ENCODE peak calls at places on chromosomes 3 and 15, in five cellular contexts. N is aorta, D is HCEC 1CT, F is RWPE1, E is ecto neural progenitor cell. S is an unnamed sample.
A peak's percentile ranks its signal among the peaks of the same experiment; 100 is the strongest.

GRCh38 chr15:93495799-93496637 is 407.0 kb upstream of the RGMA start:
- DNase-seq in F (peak; percentile 50), N (no peak), D (no peak), E (no peak), S (no peak)

GRCh38 chr15:22867886-22868285 is 29.4 kb downstream of the NIPA2 start:
- DNase-seq in F (no peak), D (no peak), E (no peak), N (no peak), S (no peak)

GRCh38 chr3:8730641-8731040 is 3.0 kb upstream of the CAV3 start:
- DNase-seq in D (no peak), E (no peak), N (no peak), F (no peak), S (no peak)

GRCh38 chr15:83653639-83654378 is at the start of gene ADAMTSL3:
- DNase-seq in D (no peak), N (peak; percentile 86), F (peak; percentile 76), E (peak; percentile 81), S (peak; percentile 93)

GRCh38 chr15:101499863-101500713 is 10.6 kb upstream of the PCSK6 start:
- DNase-seq in F (no peak), E (no peak), D (no peak), N (no peak), S (peak; percentile 89)

GRCh38 chr3:146273721-146274407 is 23.0 kb upstream of the PLSCR4 start:
- DNase-seq in N (no peak), F (no peak), E (no peak), D (no peak), S (no peak)

GRCh38 chr3:72031581-72031980 is 246.6 kb upstream of the PROK2 start:
- DNase-seq in N (peak; percentile 68), E (no peak), F (no peak), D (peak; percentile 70), S (no peak)

GRCh38 chr3:134904333-134904771 is 109.3 kb downstream of the EPHB1 start:
- DNase-seq in F (no peak), N (no peak), E (no peak), D (no peak), S (no peak)

GRCh38 chr3:10448544-10448943 is 56.8 kb downstream of the ATP2B2 start:
- DNase-seq in N (no peak), D (no peak), E (no peak), F (no peak), S (no peak)

GRCh38 chr15:33988384-33988783 is 20.1 kb downstream of the CHRM5 start:
- DNase-seq in E (no peak), D (peak; percentile 13), N (no peak), F (no peak), S (no peak)

GRCh38 chr15:62486041-62486440 is 321.0 kb upstream of the C2CD4B start:
- DNase-seq in E (no peak), D (no peak), F (no peak), N (no peak), S (no peak)

GRCh38 chr3:196735751-196736150 is 3.9 kb upstream of the PAK2 start:
- DNase-seq in E (no peak), N (no peak), D (peak; percentile 76), F (no peak), S (no peak)

S was measured in esophagus muscularis mucosa.